ENCODE peak calls at places on chromosomes 5 and 9, in ten cellular contexts. J is cardiac fibroblast, T is activated B cell treated with CpG ODN at 0.5 μM for 24 hours, S is OCI-LY7, Y is astrocyte of the spinal cord, G is GM20000, M is dorsolateral prefrontal cortex, U is AG04450, I is MM.1S, B is lower leg skin. F is an unnamed sample.

GRCh38 chr5:120479066-120479465 is 15.0 kb downstream of the PRR16 start:
- DNase-seq in B (no peak), M (no peak), U (no peak), Y (peak; percentile 49), T (no peak), J (peak; percentile 36), G (no peak), S (no peak), I (no peak), F (no peak)

GRCh38 chr5:92887254-92887653 is 693.8 kb downstream of the NR2F1-AS1 start:
- DNase-seq in S (no peak), T (no peak), J (no peak), B (no peak), G (no peak), Y (no peak), I (no peak), U (no peak), M (no peak), F (no peak)

GRCh38 chr9:70581214-70581966 is 166.9 kb upstream of the KLF9 start:
- DNase-seq in J (no peak), I (no peak), Y (no peak), U (no peak), G (no peak), M (no peak), B (no peak), T (no peak), S (peak; percentile 2), F (no peak)

GRCh38 chr9:129140397-129141065 is 29.3 kb downstream of the PTPA start:
- DNase-seq in J (no peak), B (no peak), T (peak; percentile 66), G (no peak), U (no peak), Y (peak; percentile 74), M (no peak), S (peak; percentile 42), I (peak; percentile 22), F (no peak)

GRCh38 chr9:81379655-81380054 is 309.7 kb downstream of the TLE1 start:
- DNase-seq in Y (no peak), J (no peak), B (no peak), M (no peak), S (no peak), T (no peak), U (no peak), G (no peak), I (no peak), F (no peak)

GRCh38 chr5:158483202-158483870 is 616.4 kb downstream of the EBF1 start:
- DNase-seq in S (no peak), G (no peak), M (no peak), I (no peak), Y (no peak), J (no peak), T (no peak), U (no peak), B (no peak), F (no peak)

GRCh38 chr9:33443047-33443446 is 4.3 kb downstream of the AQP3 start:
- DNase-seq in B (no peak), I (no peak), U (no peak), J (peak; percentile 37), S (no peak), Y (no peak), T (no peak), M (no peak), G (no peak), F (no peak)

GRCh38 chr9:24899463-24899862 is 353.8 kb upstream of the IZUMO3 start:
- DNase-seq in Y (no peak), G (no peak), T (no peak), U (no peak), M (no peak), B (no peak), J (no peak), S (no peak), I (no peak), F (no peak)

GRCh38 chr5:132026516-132027008 is 15.1 kb upstream of the ACSL6 start:
- DNase-seq in Y (no peak), S (no peak), B (no peak), G (peak; percentile 3), I (no peak), M (no peak), U (no peak), J (no peak), T (no peak), F (no peak)

GRCh38 chr5:164073013-164073535 is 567.7 kb downstream of the MAT2B start:
- DNase-seq in I (no peak), Y (no peak), T (no peak), M (no peak), B (no peak), U (no peak), G (no peak), J (no peak), S (no peak), F (no peak)

GRCh38 chr5:39648539-39649200 is 223.9 kb upstream of the DAB2 start:
- DNase-seq in Y (peak; percentile 32), T (no peak), S (no peak), G (no peak), B (no peak), I (peak; percentile 30), U (no peak), J (peak; percentile 85), M (no peak), F (no peak)

GRCh38 chr9:76206821-76207220 is 187.4 kb downstream of the RFK start:
- DNase-seq in S (no peak), B (no peak), J (no peak), I (no peak), Y (no peak), T (no peak), G (no peak), U (no peak), M (no peak), F (no peak)

GRCh38 chr5:39158127-39158593 is 61.2 kb downstream of the FYB1 start:
- DNase-seq in S (no peak), U (no peak), G (no peak), B (peak; percentile 25), T (no peak), M (no peak), I (no peak), Y (no peak), J (peak; percentile 76), F (no peak)

GRCh38 chr9:13586726-13587392 is 307.4 kb upstream of the MPDZ start:
- DNase-seq in G (no peak), I (no peak), T (no peak), Y (no peak), J (no peak), B (no peak), M (no peak), U (no peak), S (no peak), F (no peak)

GRCh38 chr5:181111010-181111409 is 20.0 kb downstream of the OR2V1 start:
- DNase-seq in M (no peak), T (no peak), I (no peak), S (no peak), B (no peak), U (no peak), J (no peak), Y (no peak), G (no peak), F (no peak)

GRCh38 chr5:160390787-160391696 is 8.8 kb downstream of the FAM200C start:
- DNase-seq in U (no peak), Y (peak; percentile 42), I (peak; percentile 33), S (peak; percentile 33), M (no peak), J (peak; percentile 50), T (no peak), B (no peak), G (no peak), F (no peak)

GRCh38 chr9:133974631-133975341 is 17.3 kb downstream of the VAV2 start:
- DNase-seq in M (no peak), Y (no peak), U (no peak), B (no peak), T (no peak), J (no peak), I (no peak), G (no peak), S (no peak), F (no peak)

GRCh38 chr5:175567954-175568353 is 89.6 kb downstream of the SFXN1 start:
- DNase-seq in G (no peak), I (peak; percentile 30), T (no peak), M (no peak), U (no peak), J (no peak), Y (no peak), S (peak; percentile 5), B (no peak), F (no peak)
- TF ChIP-seq CTCF in G (no peak), I (peak; percentile 46), T (no peak), M (no peak), U (no peak), J (no peak), Y (no peak), S (peak; percentile 57), B (no peak), F (no peak)

GRCh38 chr9:105557804-105558610 is at the start of gene FKTN:
- DNase-seq in J (peak; percentile 89), T (peak; percentile 72), B (peak; percentile 85), Y (peak; percentile 90), G (peak; percentile 83), S (peak; percentile 87), I (peak; percentile 84), M (peak; percentile 76), U (peak; percentile 47), F (peak; percentile 41)
- TF ChIP-seq CTCF in J (no peak), T (no peak), B (no peak), Y (no peak), G (no peak), S (no peak), I (no peak), M (no peak), U (no peak), F (no peak)

DNA sequence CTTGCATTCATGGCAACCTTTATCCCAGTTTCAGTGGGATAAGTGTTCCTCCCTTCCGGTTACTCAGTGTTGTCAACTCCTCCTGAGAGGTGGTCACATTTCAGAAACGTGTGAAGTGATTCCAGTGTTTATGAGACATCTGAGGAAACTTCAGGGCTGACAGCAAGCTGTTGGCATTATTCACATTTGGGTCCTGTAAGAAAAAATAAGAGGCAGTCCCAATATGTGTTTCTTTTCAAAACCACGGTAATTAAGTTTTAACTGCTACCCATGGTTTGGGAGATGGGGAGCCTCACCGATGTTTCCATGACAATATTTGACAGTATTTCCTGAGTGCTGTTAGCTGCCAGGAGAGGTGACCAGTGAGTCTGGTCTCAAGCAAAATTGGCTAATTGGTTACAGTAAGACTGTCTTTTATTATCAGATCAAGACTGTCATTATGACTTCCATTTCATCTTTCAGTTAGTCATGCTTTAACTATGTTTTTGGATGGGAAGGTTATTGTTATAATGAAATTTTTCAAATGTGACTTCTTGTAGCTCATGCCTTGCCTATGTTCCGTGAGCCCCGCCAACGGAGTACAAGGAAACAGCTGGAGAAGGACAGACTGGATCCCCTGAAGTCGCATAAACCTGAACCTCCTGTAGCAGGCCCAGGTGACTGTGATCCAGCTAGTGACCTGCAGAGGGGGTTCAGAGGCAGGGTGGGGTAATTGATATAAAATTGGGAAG is 115.3 kb downstream of the GDNF start:
- DNase-seq in U (no peak), I (no peak), J (peak; percentile 84), T (no peak), Y (peak; percentile 44), M (no peak), S (no peak), G (no peak), B (no peak), F (no peak)
- TF ChIP-seq CTCF in U (no peak), I (no peak), J (no peak), T (no peak), Y (peak; percentile 8), M (no peak), S (no peak), G (no peak), B (no peak), F (no peak)

DNA sequence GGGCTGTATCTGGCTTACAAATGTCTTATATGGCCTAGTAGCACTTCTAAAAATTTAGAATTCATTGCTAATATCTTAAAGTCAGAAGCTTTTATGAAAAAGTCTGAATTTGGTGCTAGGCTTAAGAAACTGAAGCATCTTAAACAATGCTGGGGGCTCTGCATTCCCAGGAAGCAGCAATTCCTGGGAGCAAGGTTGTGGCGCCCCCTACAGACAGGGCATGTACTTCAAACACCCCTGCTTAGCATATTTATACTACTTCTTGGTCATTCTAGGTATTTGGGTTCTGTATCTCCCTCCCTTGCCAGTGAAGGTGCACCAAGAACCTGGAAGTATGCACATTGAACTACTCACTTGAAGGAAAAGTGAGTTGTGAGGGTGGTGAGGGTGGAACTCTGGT is 64.6 kb upstream of the GRIA1 start:
- DNase-seq in M (no peak), J (peak; percentile 3), S (peak; percentile 6), B (no peak), G (no peak), Y (no peak), I (no peak), T (no peak), U (no peak), F (no peak)
- TF ChIP-seq CTCF in M (no peak), J (peak; percentile 17), S (peak; percentile 74), B (no peak), G (no peak), Y (no peak), I (peak; percentile 27), T (no peak), U (no peak), F (no peak)

F was measured in AG09319.